ENCODE peak calls at places on chromosomes 5 and 9, in six cellular contexts. E is IMR-90, R is neural progenitor cell, V is astrocyte, Y is HCT116, K is fibroblast of lung. F is an unnamed sample. For H3K36me3, the result is how much of the 10 kb centered on the place peaks cover.

GRCh38 chr9:129996161-129996849 is 46.7 kb downstream of the FNBP1 start:
- DNase-seq in V (no peak), Y (no peak), R (no peak), K (no peak), E (no peak), F (no peak)

GRCh38 chr5:147359551-147359950 is 124.7 kb downstream of the STK32A start:
- DNase-seq in R (no peak), Y (no peak), V (no peak), E (no peak), K (peak), F (no peak)

GRCh38 chr9:31588010-31588409 is 796.4 kb upstream of the ACO1 start:
- DNase-seq in K (no peak), E (no peak), R (no peak), Y (no peak), V (no peak), F (no peak)

GRCh38 chr5:43661102-43661501 is 58.1 kb downstream of the NNT start:
- DNase-seq in R (peak), K (peak), E (peak), V (no peak), Y (peak), F (no peak)

GRCh38 chr5:33299621-33300208 is 141.1 kb upstream of the TARS1 start:
- DNase-seq in Y (peak), V (peak), K (peak), R (peak), E (peak), F (no peak)

GRCh38 chr5:92599217-92599810 is 981.7 kb downstream of the NR2F1-AS1 start:
- DNase-seq in R (no peak), K (no peak), Y (no peak), V (no peak), E (no peak), F (no peak)

GRCh38 chr9:34428325-34428958 is 29.9 kb downstream of the FAM219A start:
- DNase-seq in E (peak), V (peak), K (peak), Y (no peak), R (no peak), F (no peak)

GRCh38 chr5:40627708-40628107 is 52.0 kb upstream of the PTGER4 start:
- DNase-seq in E (peak), K (peak), Y (no peak), V (peak), R (no peak), F (no peak)

GRCh38 chr5:125032286-125032685 is 285.8 kb upstream of the ZNF608 start:
- DNase-seq in E (peak), K (no peak), R (no peak), V (no peak), Y (no peak), F (no peak)

GRCh38 chr9:4108708-4109444 is 191.0 kb downstream of the GLIS3 start:
- DNase-seq in Y (no peak), E (no peak), K (no peak), V (no peak), R (peak), F (no peak)

GRCh38 chr5:81428446-81428845 is 34.5 kb upstream of the ACOT12 start:
- DNase-seq in E (peak), Y (no peak), R (no peak), V (no peak), K (no peak), F (no peak)

GRCh38 chr5:134489227-134489944 is 36.1 kb upstream of the JADE2 start:
- DNase-seq in E (no peak), Y (no peak), V (no peak), K (no peak), R (no peak), F (no peak)

GRCh38 chr5:109567374-109568044 is 122.2 kb upstream of the MAN2A1 start:
- DNase-seq in E (peak), Y (no peak), R (no peak), V (no peak), K (peak), F (no peak)

GRCh38 chr5:69528015-69528414 is 32.0 kb upstream of the GTF2H2C start:
- DNase-seq in R (no peak), V (no peak), E (no peak), Y (peak), K (no peak), F (no peak)

GRCh38 chr5:20570486-20570885 is 582.5 kb upstream of the CDH18 start:
- DNase-seq in K (no peak), E (no peak), V (no peak), R (no peak), Y (no peak), F (no peak)

GRCh38 chr9:1969160-1969559 is 46.0 kb upstream of the SMARCA2 start:
- DNase-seq in E (no peak), V (no peak), Y (no peak), R (no peak), K (no peak), F (no peak)

GRCh38 chr9:8924529-8924928 is 1125.0 kb upstream of the DMAC1 start:
- DNase-seq in R (no peak), V (no peak), Y (no peak), E (no peak), K (no peak), F (no peak)

GRCh38 chr9:21002040-21002439 is 29.4 kb downstream of the HACD4 start:
- DNase-seq in K (no peak), Y (no peak), V (no peak), E (no peak), R (no peak), F (no peak)

GRCh38 chr5:79932510-79933504 is 58.3 kb downstream of the MTX3 start:
- DNase-seq in E (no peak), K (no peak), V (no peak), Y (no peak), R (no peak), F (no peak)

GRCh38 chr9:120350596-120350995 is 229.4 kb downstream of the CDK5RAP2 start:
- DNase-seq in Y (no peak), K (no peak), E (no peak), R (no peak), V (no peak), F (no peak)

GRCh38 chr9:79403495-79403894 is 168.3 kb upstream of the TLE4 start:
- DNase-seq in Y (no peak), E (no peak), R (no peak), K (no peak), V (no peak), F (no peak)

GRCh38 chr5:131640043-131640856 is 5.2 kb upstream of the RAPGEF6 start:
- DNase-seq in V (peak), K (peak), R (peak), E (peak), Y (no peak), F (no peak)

GRCh38 chr5:67010684-67011409 is 185.8 kb downstream of the CD180 start:
- DNase-seq in E (peak), K (peak), Y (no peak), V (peak), R (no peak), F (no peak)

GRCh38 chr9:113675475-113675941 is 200.6 kb upstream of the ZNF618 start:
- DNase-seq in R (no peak), Y (no peak), V (peak), K (peak), E (peak), F (no peak)

GRCh38 chr9:90007516-90008430 is 403.0 kb downstream of the GADD45G start:
- DNase-seq in R (no peak), K (peak), E (peak), V (peak), Y (no peak), F (peak)

GRCh38 chr5:138274189-138274853 is at the start of gene GFRA3:
- DNase-seq in Y (no peak), V (no peak), E (no peak), R (peak), K (peak), F (peak)

GRCh38 chr5:50623666-50624065 is 42.8 kb upstream of the PARP8 start:
- DNase-seq in E (no peak), R (no peak), V (no peak), K (no peak), Y (no peak), F (peak)

GRCh38 chr5:166165600-166165999 is 2125.8 kb upstream of the WWC1 start:
- DNase-seq in R (peak), K (no peak), Y (no peak), E (no peak), V (no peak), F (peak)

GRCh38 chr5:140073296-140073695 is 30.2 kb upstream of the NRG2 start:
- DNase-seq in Y (no peak), K (peak), E (peak), V (no peak), R (no peak), F (no peak)

GRCh38 chr5:173051746-173052145 is 4.4 kb upstream of the CREBRF start:
- DNase-seq in E (peak), Y (no peak), V (peak), K (peak), R (no peak), F (no peak)

GRCh38 chr9:109950710-109951443 is 170.9 kb downstream of the PALM2AKAP2 start:
- DNase-seq in V (no peak), K (no peak), R (no peak), E (no peak), Y (no peak), F (no peak)

GRCh38 chr9:109953300-109953699 is 173.3 kb downstream of the PALM2AKAP2 start:
- DNase-seq in R (no peak), K (no peak), V (no peak), Y (no peak), E (no peak), F (no peak)

GRCh38 chr9:109956811-109957440 is 176.9 kb downstream of the PALM2AKAP2 start:
- DNase-seq in R (peak), E (peak), K (peak), V (no peak), Y (no peak), F (no peak)

GRCh38 chr9:109948453-109948852 is 168.5 kb downstream of the PALM2AKAP2 start:
- DNase-seq in Y (no peak), R (no peak), E (no peak), K (no peak), V (no peak), F (no peak)

DNA sequence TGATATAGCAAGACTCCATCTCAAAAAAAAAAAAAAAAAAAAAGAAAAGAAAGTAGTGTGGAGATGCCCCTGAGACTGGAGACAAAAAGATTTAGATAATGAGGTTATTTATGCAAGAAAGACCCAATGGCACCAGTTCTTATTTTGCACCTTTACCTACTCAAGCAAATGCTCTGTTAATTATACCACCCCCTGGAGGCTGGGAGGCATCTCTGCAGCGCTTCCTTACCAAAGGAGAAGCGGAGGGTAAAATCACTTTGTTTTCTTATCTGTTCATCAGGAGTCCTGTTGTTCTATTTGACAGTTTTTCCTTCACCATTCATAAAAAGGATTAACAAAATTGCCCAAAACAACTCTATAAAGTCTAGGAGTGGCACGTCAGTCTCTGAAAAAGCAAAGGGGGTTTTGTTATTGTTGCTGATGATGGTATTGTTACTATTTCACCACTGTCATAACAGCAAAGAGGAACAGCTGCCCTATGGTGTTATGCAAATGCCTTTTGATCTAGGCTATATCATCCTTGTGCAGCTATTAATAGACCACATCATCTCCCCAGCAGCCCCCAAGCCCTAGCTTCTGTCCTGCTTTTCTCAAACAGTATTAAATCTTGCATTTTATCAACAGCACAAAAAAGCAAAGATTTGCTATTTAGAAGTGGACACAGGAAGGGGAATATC is 174.0 kb downstream of the PALM2AKAP2 start:
- DNase-seq in Y (no peak), R (no peak), E (no peak), V (no peak), K (no peak), F (no peak)
- TF ChIP-seq CTCF in Y (peak), R (peak), E (no peak), V (peak), K (no peak), F (peak)

DNA sequence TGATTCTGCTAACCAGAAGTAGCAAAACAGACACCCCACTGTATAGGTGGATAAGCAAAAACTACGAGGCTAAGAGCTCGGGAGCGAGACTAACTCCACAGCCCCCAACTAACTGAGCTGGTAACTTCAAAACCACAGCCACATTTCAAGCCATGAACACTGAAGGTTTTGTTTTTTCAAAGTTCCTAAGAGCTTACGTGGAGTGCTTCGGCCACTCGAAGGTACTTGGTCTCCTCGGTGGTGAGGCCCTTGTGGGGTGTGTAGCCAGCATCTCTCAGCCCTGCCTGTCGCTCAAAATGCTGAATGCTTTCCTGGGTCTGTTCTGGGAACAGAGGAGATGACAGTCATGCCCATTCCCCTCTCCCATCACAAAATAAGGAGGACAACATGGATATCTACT is 11.1 kb downstream of the KIAA1191 start:
- DNase-seq in K (peak), R (no peak), E (no peak), Y (no peak), V (peak), F (no peak)
- H3K36me3 ChIP-seq in K (under half), R (under half), E (half or more), Y (half or more), V (half or more), F (half or more)

GRCh38 chr9:135544981-135545635 is 818 bp upstream of the OBP2A start:
- DNase-seq in E (no peak), R (no peak), V (no peak), Y (no peak), K (no peak), F (no peak)
- H3K9ac ChIP-seq in E (no peak), R (no peak), V (no peak), Y (no peak), K (no peak), F (no peak)

DNA sequence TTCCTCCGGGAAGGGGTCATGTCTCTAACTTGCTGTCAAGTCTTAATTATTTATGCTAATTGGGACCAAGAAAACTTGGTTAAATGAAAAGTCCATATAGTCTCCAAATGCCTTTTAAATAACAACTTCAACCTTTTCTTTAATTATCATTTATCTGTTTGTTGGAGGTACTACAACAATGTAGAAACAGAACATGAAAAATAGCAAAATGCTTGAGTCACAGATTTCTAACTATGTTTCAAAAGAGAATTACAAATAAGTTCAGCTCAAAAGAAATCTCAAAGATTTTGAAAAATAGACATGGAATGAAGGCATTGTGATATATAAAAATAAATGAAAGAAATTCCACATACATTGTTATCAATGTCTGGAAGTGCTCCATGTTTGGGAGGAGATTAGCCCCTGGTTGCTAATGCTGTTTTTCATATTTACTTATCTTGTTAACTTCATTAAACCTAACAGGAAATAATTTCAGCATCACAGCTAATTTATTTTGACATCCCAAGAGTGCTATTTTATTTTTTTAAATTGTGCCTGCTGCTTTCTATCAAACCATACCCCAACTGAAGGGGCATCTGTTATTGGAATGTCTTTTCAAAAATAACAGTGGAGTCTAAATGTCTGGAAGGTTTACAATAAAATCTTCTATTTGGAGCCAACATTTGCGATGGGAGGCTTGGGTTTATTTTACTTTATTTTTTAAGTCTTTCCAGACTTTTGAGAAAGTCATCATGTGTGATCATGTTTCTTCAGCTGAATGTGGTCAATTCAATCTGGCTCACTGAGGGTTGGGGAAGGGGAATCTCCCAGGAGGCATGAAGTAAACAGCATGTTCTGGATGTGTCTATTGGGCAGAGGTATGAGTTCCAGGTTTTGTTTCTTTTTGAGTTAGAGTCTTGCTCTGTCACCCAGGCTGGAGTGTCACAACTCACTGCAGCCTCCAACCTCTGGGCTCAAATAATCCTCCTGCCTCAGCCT is 53.2 kb upstream of the ANKRD55 start:
- DNase-seq in E (peak), R (no peak), V (no peak), Y (no peak), K (no peak), F (no peak)
- TF ChIP-seq CTCF in E (no peak), R (no peak), V (no peak), Y (no peak), K (no peak), F (no peak)

GRCh38 chr9:76729980-76730737 is 34.1 kb upstream of the PCA3 start:
- DNase-seq in Y (no peak), E (no peak), K (no peak), R (no peak), V (no peak), F (no peak)

GRCh38 chr9:76732341-76732958 is 31.8 kb upstream of the PCA3 start:
- DNase-seq in V (peak), Y (no peak), R (no peak), K (peak), E (no peak), F (no peak)

GRCh38 chr9:76725885-76726284 is 38.4 kb upstream of the PCA3 start:
- DNase-seq in V (no peak), Y (no peak), E (no peak), K (no peak), R (no peak), F (no peak)

GRCh38 chr9:76730795-76731194 is 33.4 kb upstream of the PCA3 start:
- DNase-seq in E (no peak), Y (no peak), K (peak), V (peak), R (no peak), F (no peak)

GRCh38 chr9:76729116-76729515 is 35.1 kb upstream of the PCA3 start:
- DNase-seq in K (no peak), R (no peak), E (no peak), Y (no peak), V (no peak), F (no peak)
- H3K36me3 ChIP-seq in K (under half), R (under half), E (under half), Y (under half), V (under half), F (under half)

F was measured in endodermal cell.